ENCODE peak calls at places on chromosomes 12 and 14, in seven cellular contexts. H is activated naive CD8-positive, alpha-beta T cell treated with anti-CD3 and anti-CD28 coated beads, Interleukin-2, amount 50 U/mL, for 24 hours; E is T-cell; A is HS-27A; K is amygdala; U is AG09319; M is activated CD4-positive, alpha-beta T cell treated with anti-CD3 and anti-CD28 coated beads, Interleukin-2, amount 50 U/mL, for 1 hour. O is an unnamed sample.

GRCh38 chr12:14689996-14690395 is 6.4 kb downstream of the GUCY2C start:
- DNase-seq in H (no peak), E (no peak), A (no peak), K (no peak), U (no peak), M (no peak), O (no peak)

GRCh38 chr12:108825205-108825950 is 32.0 kb downstream of the SSH1 start:
- DNase-seq in H (no peak), E (no peak), A (no peak), K (no peak), U (no peak), M (no peak), O (no peak)

GRCh38 chr14:44418856-44419255 is 88.2 kb downstream of the FSCB start:
- DNase-seq in H (no peak), E (no peak), A (no peak), K (no peak), U (no peak), M (no peak), O (no peak)

GRCh38 chr12:39287409-39287808 is 155.5 kb downstream of the KIF21A start:
- DNase-seq in H (no peak), E (no peak), A (no peak), K (no peak), U (no peak), M (no peak), O (no peak)

GRCh38 chr12:17076335-17076734 is 470.4 kb upstream of the LMO3 start:
- DNase-seq in H (no peak), E (no peak), A (no peak), K (no peak), U (no peak), M (no peak), O (no peak)

GRCh38 chr12:24505366-24506025 is 443.4 kb downstream of the BCAT1 start:
- DNase-seq in H (no peak), E (no peak), A (no peak), K (no peak), U (no peak), M (no peak), O (no peak)

GRCh38 chr12:590206-590750 is 73.0 kb downstream of the NINJ2 start:
- DNase-seq in H (no peak), E (no peak), A (no peak), K (no peak), U (no peak), M (no peak), O (no peak)

GRCh38 chr14:63988579-63988978 is 135.8 kb downstream of the SYNE2 start:
- DNase-seq in H (no peak), E (no peak), A (no peak), K (no peak), U (no peak), M (no peak), O (no peak)

GRCh38 chr14:79841433-79841832 is 369.9 kb downstream of the DIO2 start:
- DNase-seq in H (no peak), E (no peak), A (no peak), K (no peak), U (no peak), M (no peak), O (no peak)

GRCh38 chr14:49297102-49297501 is 289.1 kb downstream of the RPS29 start:
- DNase-seq in H (no peak), E (no peak), A (no peak), K (no peak), U (no peak), M (no peak), O (no peak)

GRCh38 chr12:70463997-70464396 is 97.9 kb downstream of the KCNMB4 start:
- DNase-seq in H (no peak), E (no peak), A (no peak), K (no peak), U (no peak), M (no peak), O (no peak)

GRCh38 chr12:67519824-67520433 is 128.6 kb upstream of the DYRK2 start:
- DNase-seq in H (no peak), E (no peak), A (no peak), K (no peak), U (no peak), M (no peak), O (no peak)

GRCh38 chr12:71438670-71439361 is 782 bp upstream of the LGR5 start:
- DNase-seq in H (no peak), E (no peak), A (peak), K (no peak), U (no peak), M (no peak), O (no peak)

GRCh38 chr12:77893918-77894317 is 63.2 kb downstream of the NAV3 start:
- DNase-seq in H (no peak), E (no peak), A (peak), K (no peak), U (no peak), M (no peak), O (no peak)

GRCh38 chr12:252634-253033 is 10.0 kb downstream of the SLC6A13 start:
- DNase-seq in H (no peak), E (no peak), A (no peak), K (no peak), U (no peak), M (no peak), O (no peak)